ENCODE peak calls at places on chromosomes 2 and 18, in six cellular contexts. D is mucosa of descending colon, H is left lung, W is sigmoid colon, U is AG04449, P is fibroblast of pulmonary artery. I is an unnamed sample.

GRCh38 chr2:218991674-218992168 is 1.5 kb downstream of the CRYBA2 start:
- DNase-seq in W (peak; percentile 47), D (no peak), P (peak; percentile 43), H (no peak), U (no peak), I (peak; percentile 23)

GRCh38 chr2:121004271-121004812 is 268.7 kb downstream of the GLI2 start:
- DNase-seq in D (no peak), H (no peak), P (no peak), U (no peak), W (no peak), I (no peak)

GRCh38 chr2:241081643-241082337 is 20.3 kb downstream of the MTERF4 start:
- DNase-seq in W (no peak), U (no peak), D (no peak), H (no peak), P (no peak), I (no peak)

GRCh38 chr2:134674687-134675086 is 44.1 kb downstream of the TMEM163 start:
- DNase-seq in W (no peak), U (no peak), P (no peak), D (no peak), H (no peak), I (no peak)

GRCh38 chr2:60313470-60314172 is 239.8 kb downstream of the BCL11A start:
- DNase-seq in H (no peak), U (no peak), P (no peak), W (no peak), D (no peak), I (no peak)

GRCh38 chr18:5107990-5108389 is 89.1 kb downstream of the AKAIN1 start:
- DNase-seq in W (no peak), H (no peak), P (no peak), D (no peak), U (no peak), I (no peak)

GRCh38 chr2:20593072-20594034 is 57.5 kb downstream of the HS1BP3 start:
- DNase-seq in P (peak; percentile 94), W (peak; percentile 79), U (no peak), D (no peak), H (peak; percentile 90), I (peak; percentile 97)

GRCh38 chr18:9734189-9734588 is 26.1 kb downstream of the RAB31 start:
- DNase-seq in D (peak; percentile 47), H (no peak), U (no peak), P (no peak), W (no peak), I (no peak)

GRCh38 chr2:3519255-3520190 is at the start of gene ADI1:
- DNase-seq in H (peak; percentile 96), P (peak; percentile 82), D (peak; percentile 92), W (peak; percentile 93), U (no peak), I (peak; percentile 80)

GRCh38 chr2:147844691-147845607 is at the start of gene ACVR2A:
- DNase-seq in W (peak; percentile 69), D (peak; percentile 72), H (peak; percentile 81), P (peak; percentile 49), U (no peak), I (peak; percentile 29)

GRCh38 chr2:195837987-195838386 is 181.0 kb downstream of the SLC39A10 start:
- DNase-seq in W (no peak), H (no peak), P (peak; percentile 69), D (no peak), U (no peak), I (no peak)

GRCh38 chr2:84395819-84396218 is 63.3 kb downstream of the SUCLG1 start:
- DNase-seq in W (no peak), P (no peak), H (no peak), D (no peak), U (peak; percentile 81), I (no peak)

GRCh38 chr2:43568226-43568625 is 27.6 kb downstream of the THADA start:
- DNase-seq in U (no peak), H (no peak), P (no peak), W (no peak), D (no peak), I (no peak)

GRCh38 chr18:46319793-46320192 is 215.6 kb downstream of the HAUS1 start:
- DNase-seq in D (no peak), W (no peak), P (no peak), U (no peak), H (no peak), I (no peak)

DNA sequence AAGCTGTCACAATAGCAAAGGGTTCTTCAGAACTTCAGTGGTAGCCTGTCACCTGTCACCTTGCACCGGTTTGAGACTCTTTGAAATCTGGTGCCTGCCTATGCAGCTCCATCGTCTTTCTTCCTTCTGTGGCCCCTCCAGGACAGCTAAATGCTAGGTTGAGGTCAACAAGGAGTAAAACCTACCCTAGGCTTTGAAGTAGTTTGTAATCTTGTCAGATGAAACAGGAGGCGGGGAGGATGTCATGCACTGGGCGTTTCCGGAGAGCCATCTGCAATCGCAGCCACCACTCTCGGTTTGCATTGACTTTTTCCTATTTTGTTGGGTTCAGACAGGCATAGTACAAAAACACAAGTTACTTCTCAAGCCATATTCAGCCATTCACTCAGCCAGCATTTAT is 116.7 kb downstream of the LPIN1 start:
- DNase-seq in H (no peak), U (no peak), D (no peak), W (no peak), P (no peak), I (no peak)
- H3K4me3 ChIP-seq in H (no peak overlapping the region), U (no peak overlapping the region), D (no peak overlapping the region), W (no peak overlapping the region), P (no peak overlapping the region), I (no peak overlapping the region)

GRCh38 chr2:33342171-33342570 is 134.3 kb upstream of the RASGRP3 start:
- DNase-seq in D (no peak), W (no peak), H (no peak), P (peak; percentile 21), U (no peak), I (no peak)
- TF ChIP-seq CTCF in D (no peak), W (no peak), H (no peak), P (no peak), U (no peak), I (no peak)

DNA sequence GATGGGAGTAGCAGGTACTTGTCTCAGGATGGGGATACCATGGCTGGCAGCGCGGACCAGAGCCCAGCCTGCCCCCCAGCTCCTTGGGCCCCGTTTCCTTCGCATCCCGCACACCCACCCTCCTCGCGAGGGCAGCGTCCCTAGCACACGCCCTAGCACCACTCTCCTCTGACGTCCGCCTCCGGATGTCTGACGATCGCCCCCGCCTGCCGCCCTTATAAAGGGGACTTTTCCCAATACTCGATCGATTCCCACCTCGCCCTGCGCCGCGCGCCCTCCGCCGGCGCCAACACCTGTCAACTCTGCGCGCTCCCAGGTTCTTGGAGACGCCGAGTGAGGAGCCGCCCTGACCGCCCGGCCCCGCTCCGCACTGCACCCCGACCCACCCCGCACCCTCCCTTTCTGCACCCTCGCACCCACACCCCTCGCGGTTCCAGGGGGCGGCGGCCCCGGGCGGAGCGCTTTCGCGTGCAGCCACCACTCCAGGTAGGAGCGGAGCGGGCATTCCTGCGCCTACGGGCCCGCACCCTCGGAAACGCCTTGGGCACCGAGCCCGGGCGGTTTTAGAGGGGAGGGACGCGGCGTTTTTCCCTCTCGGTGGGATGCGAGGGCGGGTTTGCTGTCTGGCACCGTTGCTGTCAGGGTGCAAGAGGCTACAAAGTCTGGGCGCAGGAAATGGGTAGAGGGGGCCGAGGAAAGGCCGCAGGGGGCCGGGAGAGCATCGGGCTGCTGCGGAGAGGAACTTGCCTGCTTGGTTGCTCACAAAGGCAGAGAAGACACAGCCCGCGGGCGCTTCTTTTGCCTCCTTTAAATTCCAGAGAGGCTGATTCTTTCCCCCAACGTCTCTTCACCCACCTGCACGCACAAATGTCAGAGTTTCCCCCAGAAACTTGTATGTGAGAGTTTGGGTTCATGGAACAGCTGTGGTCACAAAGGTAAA is at the start of gene SLC5A7:
- DNase-seq in D (no peak), H (peak; percentile 73), P (no peak), U (no peak), W (no peak), I (no peak)
- H3K4me3 ChIP-seq in D (no peak within 1 kb of the TSS), H (peak within 1 kb of the TSS; percentile 11), P (no peak within 1 kb of the TSS), U (no peak within 1 kb of the TSS), W (peak within 1 kb of the TSS; percentile 28), I (no peak within 1 kb of the TSS)

DNA sequence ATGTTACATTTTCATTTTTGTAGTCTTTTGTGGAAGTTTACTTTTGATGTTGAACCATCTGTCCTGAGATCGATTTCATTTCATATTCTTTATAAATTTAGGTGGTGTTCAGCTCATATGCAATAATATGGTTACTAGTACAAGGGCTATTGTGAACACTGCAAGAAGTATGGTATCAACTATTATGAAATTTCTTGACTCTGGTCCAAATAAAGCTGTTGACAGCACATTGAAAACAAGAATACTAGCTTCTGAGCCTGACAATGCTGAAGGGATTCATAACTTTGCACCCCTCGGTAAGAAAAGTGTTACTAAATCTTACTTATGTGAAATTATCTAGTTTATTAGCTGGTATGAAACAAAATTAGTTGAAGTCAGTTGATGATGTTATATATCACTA is 124.9 kb upstream of the TTC27 start:
- DNase-seq in P (peak; percentile 56), W (no peak), H (no peak), D (no peak), U (no peak), I (no peak)
- TF ChIP-seq CTCF in P (no peak), W (no peak), H (no peak), D (no peak), U (no peak), I (no peak)

DNA sequence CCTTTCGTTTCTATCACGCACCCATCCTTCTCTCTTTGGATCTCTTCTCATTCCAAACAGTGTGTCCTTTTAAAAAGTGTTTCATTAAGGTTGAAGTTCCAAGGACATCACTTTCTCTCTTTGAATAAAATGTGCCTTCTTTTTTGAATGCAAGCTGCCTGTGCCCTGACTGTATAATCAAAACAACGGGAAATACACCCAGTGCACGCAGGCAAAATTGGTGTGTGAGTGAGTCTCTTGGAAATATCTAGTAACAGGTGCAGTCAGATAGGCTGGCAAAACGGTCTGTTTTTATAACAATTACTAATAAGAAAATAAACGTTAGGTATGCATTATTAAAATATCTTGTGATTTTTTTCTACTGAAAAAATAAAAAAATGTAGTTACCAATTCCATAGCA is 271.1 kb upstream of the TCF4 start:
- DNase-seq in P (no peak), W (no peak), H (no peak), U (no peak), D (no peak), I (no peak)
- H3K4me3 ChIP-seq in P (peak overlapping the region; percentile 2), W (no peak overlapping the region), H (no peak overlapping the region), U (peak overlapping the region; percentile 52), D (no peak overlapping the region), I (peak overlapping the region; percentile 44)

GRCh38 chr2:223724831-223725230 is 112.6 kb downstream of the AP1S3 start:
- DNase-seq in U (no peak), D (no peak), H (no peak), P (peak; percentile 37), W (no peak), I (peak; percentile 26)

GRCh38 chr2:223725494-223725893 is 111.9 kb downstream of the AP1S3 start:
- DNase-seq in P (peak; percentile 99), H (no peak), W (peak; percentile 81), D (peak; percentile 31), U (peak; percentile 89), I (peak; percentile 98)

GRCh38 chr2:223721746-223722145 is 115.6 kb downstream of the AP1S3 start:
- DNase-seq in W (no peak), P (no peak), D (no peak), U (no peak), H (no peak), I (no peak)

GRCh38 chr2:223722226-223722625 is 115.2 kb downstream of the AP1S3 start:
- DNase-seq in D (no peak), W (no peak), H (no peak), P (no peak), U (no peak), I (no peak)

DNA sequence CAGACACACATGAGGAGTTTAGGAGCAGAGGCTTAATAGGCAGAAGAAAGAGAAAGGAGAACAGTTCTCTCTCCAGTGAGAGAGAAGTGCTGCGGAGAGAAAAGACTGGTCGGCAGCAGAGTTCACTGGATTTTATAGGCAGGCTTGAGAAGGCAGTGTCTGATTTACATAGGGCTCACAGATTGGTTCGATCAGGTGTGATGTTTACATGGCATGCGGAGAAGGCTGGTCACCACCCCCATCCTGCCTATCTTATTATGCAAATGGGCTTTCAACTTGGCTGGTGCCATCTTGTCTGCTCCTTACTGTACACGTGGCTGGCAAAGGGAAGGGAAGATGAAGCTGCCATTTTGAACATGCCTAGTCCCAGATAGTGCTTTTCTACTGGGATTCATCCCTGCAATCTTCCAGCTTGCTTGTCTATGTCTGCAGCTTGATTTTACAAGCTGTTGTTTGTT is 113.4 kb downstream of the AP1S3 start:
- DNase-seq in H (no peak), W (no peak), P (no peak), U (no peak), D (no peak), I (peak; percentile 28)
- TF ChIP-seq CTCF in H (no peak), W (no peak), P (no peak), U (no peak), D (no peak), I (no peak)

I was measured in fibroblast of villous mesenchyme.